ENCODE peak calls at places on chromosome 5, in seven cellular contexts. Y, J, Q, I, U, R and E are unnamed samples.

GRCh38 chr5:14414615-14415515 is 166.7 kb upstream of the OTULINL start:
- DNase-seq in Y (no peak), J (no peak), Q (no peak), I (no peak), U (no peak), R (no peak), E (no peak)

GRCh38 chr5:149282027-149282965 is 10.6 kb downstream of the AFAP1L1 start:
- DNase-seq in Y (no peak), J (no peak), Q (no peak), I (no peak), U (no peak), R (no peak), E (no peak)

GRCh38 chr5:96015709-96016108 is 54.1 kb upstream of the ELL2 start:
- DNase-seq in Y (no peak), J (no peak), Q (no peak), I (no peak), U (no peak), R (no peak), E (no peak)

GRCh38 chr5:15007549-15008142 is 136.1 kb upstream of the ANKH start:
- DNase-seq in Y (no peak), J (no peak), Q (no peak), I (no peak), U (no peak), R (no peak), E (no peak)

GRCh38 chr5:133240425-133241091 is 188.7 kb downstream of the HSPA4 start:
- DNase-seq in Y (peak), J (no peak), Q (no peak), I (no peak), U (no peak), R (peak), E (peak)

GRCh38 chr5:75639912-75640311 is 28.7 kb downstream of the ANKDD1B start:
- DNase-seq in Y (no peak), J (no peak), Q (no peak), I (no peak), U (no peak), R (no peak), E (peak)

GRCh38 chr5:56200856-56201638 is 32.1 kb downstream of the ANKRD55 start:
- DNase-seq in Y (peak), J (peak), Q (peak), I (peak), U (peak), R (peak), E (peak)

GRCh38 chr5:132012385-132013005 is 1.0 kb upstream of the ACSL6 start:
- DNase-seq in Y (peak), J (peak), Q (peak), I (no peak), U (peak), R (peak), E (peak)

GRCh38 chr5:157961828-157962390 is 103.0 kb upstream of the CLINT1 start:
- DNase-seq in Y (no peak), J (no peak), Q (no peak), I (no peak), U (no peak), R (no peak), E (no peak)

GRCh38 chr5:123429993-123430392 is 6.8 kb upstream of the CEP120 start:
- DNase-seq in Y (peak), J (no peak), Q (no peak), I (no peak), U (no peak), R (peak), E (peak)

GRCh38 chr5:95763941-95764340 is 32.8 kb downstream of the RHOBTB3 start:
- DNase-seq in Y (no peak), J (no peak), Q (no peak), I (no peak), U (no peak), R (no peak), E (no peak)

GRCh38 chr5:172983542-172984243 is at the start of gene ATP6V0E1:
- DNase-seq in Y (peak), J (peak), Q (peak), I (peak), U (peak), R (peak), E (peak)

GRCh38 chr5:91225848-91226686 is 157.1 kb downstream of the ARRDC3 start:
- DNase-seq in Y (no peak), J (no peak), Q (peak), I (peak), U (peak), R (no peak), E (peak)

GRCh38 chr5:179304466-179304865 is 40.8 kb downstream of the ADAMTS2 start:
- DNase-seq in Y (no peak), J (no peak), Q (no peak), I (no peak), U (no peak), R (peak), E (no peak)

GRCh38 chr5:132782101-132782500 is 5.1 kb upstream of the SEPTIN8 start:
- DNase-seq in Y (no peak), J (no peak), Q (no peak), I (no peak), U (no peak), R (peak), E (peak)

GRCh38 chr5:107295914-107296313 is 374.8 kb downstream of the EFNA5 start:
- DNase-seq in Y (no peak), J (no peak), Q (no peak), I (no peak), U (no peak), R (no peak), E (no peak)

GRCh38 chr5:169945831-169946261 is 34.4 kb downstream of the INSYN2B start:
- DNase-seq in Y (peak), J (no peak), Q (no peak), I (no peak), U (peak), R (peak), E (peak)

GRCh38 chr5:157718529-157718928 is 12.7 kb upstream of the THG1L start:
- DNase-seq in Y (no peak), J (no peak), Q (peak), I (no peak), U (peak), R (peak), E (peak)

GRCh38 chr5:156920042-156920860 is 42.8 kb downstream of the TIMD4 start:
- DNase-seq in Y (no peak), J (no peak), Q (peak), I (no peak), U (no peak), R (no peak), E (no peak)

GRCh38 chr5:53667621-53668020 is 107.2 kb downstream of the NDUFS4 start:
- DNase-seq in Y (no peak), J (no peak), Q (no peak), I (no peak), U (no peak), R (no peak), E (no peak)

GRCh38 chr5:83494102-83494620 is 22.6 kb downstream of the VCAN start:
- DNase-seq in Y (no peak), J (no peak), Q (no peak), I (no peak), U (no peak), R (peak), E (no peak)

GRCh38 chr5:38465045-38465444 is 91.4 kb downstream of the LIFR start:
- DNase-seq in Y (no peak), J (no peak), Q (no peak), I (no peak), U (no peak), R (peak), E (no peak)

GRCh38 chr5:137649228-137649890 is 86.5 kb downstream of the KLHL3 start:
- DNase-seq in Y (no peak), J (no peak), Q (no peak), I (no peak), U (no peak), R (peak), E (no peak)

GRCh38 chr5:5141625-5142527 is 1.7 kb downstream of the ADAMTS16 start:
- DNase-seq in Y (peak), J (peak), Q (peak), I (peak), U (no peak), R (peak), E (peak)

GRCh38 chr5:119951330-119951934 is 322.1 kb downstream of the FAM170A start:
- DNase-seq in Y (no peak), J (no peak), Q (no peak), I (no peak), U (no peak), R (no peak), E (peak)

GRCh38 chr5:172090976-172091547 is 84.6 kb upstream of the FBXW11 start:
- DNase-seq in Y (no peak), J (no peak), Q (no peak), I (no peak), U (peak), R (no peak), E (peak)